ENCODE peak calls at places on chromosomes 11 and 22, in seven cellular contexts. U, H, F, M, Y, E and S are unnamed samples.

GRCh38 chr11:15660496-15660895 is 545.8 kb downstream of the INSC start:
- DNase-seq in F (no peak), Y (no peak), U (no peak), M (no peak), H (no peak), E (no peak), S (no peak)

GRCh38 chr11:59729884-59730283 is 16.2 kb upstream of the OR10V1 start:
- DNase-seq in U (no peak), E (no peak), M (no peak), H (no peak), Y (no peak), F (no peak), S (no peak)

GRCh38 chr11:57373146-57373545 is 7.8 kb downstream of the PRG3 start:
- DNase-seq in M (no peak), U (no peak), F (no peak), Y (no peak), H (no peak), E (no peak), S (no peak)

GRCh38 chr22:23569716-23570115 is 10.4 kb downstream of the IGLL1 start:
- DNase-seq in Y (no peak), E (peak), F (no peak), M (no peak), U (no peak), H (no peak), S (no peak)

GRCh38 chr11:11843233-11843632 is 1.5 kb downstream of the USP47 start:
- DNase-seq in E (no peak), Y (peak), M (no peak), H (peak), F (no peak), U (no peak), S (no peak)

GRCh38 chr22:45584121-45584570 is 81.5 kb downstream of the FBLN1 start:
- DNase-seq in Y (no peak), M (no peak), E (no peak), U (no peak), H (peak), F (no peak), S (no peak)

GRCh38 chr11:63277345-63277943 is 34.0 kb upstream of the SLC22A25 start:
- DNase-seq in E (no peak), Y (no peak), U (no peak), F (no peak), M (no peak), H (peak), S (no peak)

GRCh38 chr11:36022891-36023290 is 79.0 kb downstream of the LDLRAD3 start:
- DNase-seq in U (no peak), H (no peak), Y (no peak), E (no peak), F (no peak), M (no peak), S (no peak)

GRCh38 chr11:21798216-21798615 is 394.7 kb upstream of the ANO5 start:
- DNase-seq in U (no peak), E (no peak), F (no peak), M (no peak), Y (no peak), H (no peak), S (no peak)

GRCh38 chr22:49923445-49923844 is 5.0 kb downstream of the CRELD2 start:
- DNase-seq in H (no peak), U (no peak), M (no peak), E (no peak), F (no peak), Y (no peak), S (no peak)

GRCh38 chr11:16859651-16860050 is 121.2 kb downstream of the C11orf58 start:
- DNase-seq in Y (no peak), H (no peak), U (no peak), F (no peak), M (no peak), E (no peak), S (no peak)

GRCh38 chr11:59706518-59707285 is 6.9 kb downstream of the OR10V1 start:
- DNase-seq in E (no peak), H (no peak), U (no peak), F (no peak), Y (no peak), M (no peak), S (no peak)

GRCh38 chr11:113773092-113773415 is 438 bp downstream of the ZW10 start:
- DNase-seq in F (no peak), M (no peak), H (peak), U (no peak), E (no peak), Y (no peak), S (no peak)

GRCh38 chr22:37043214-37043827 is 8.2 kb upstream of the KCTD17 start:
- DNase-seq in M (no peak), H (no peak), F (no peak), E (no peak), Y (no peak), U (no peak), S (no peak)

GRCh38 chr11:124762077-124762623 is at the start of gene ESAM:
- DNase-seq in Y (no peak), H (peak), M (peak), U (no peak), E (peak), F (no peak), S (no peak)

GRCh38 chr22:36125994-36126531 is 34.5 kb downstream of the APOL3 start:
- DNase-seq in E (no peak), M (no peak), H (peak), Y (no peak), F (no peak), U (no peak), S (no peak)

GRCh38 chr11:113474362-113475159 is 637 bp downstream of the DRD2 start:
- DNase-seq in E (peak), M (peak), Y (no peak), U (peak), F (peak), H (peak), S (no peak)

GRCh38 chr22:33666661-33667619 is 253.3 kb downstream of the LARGE1 start:
- DNase-seq in U (no peak), E (no peak), Y (no peak), F (no peak), H (peak), M (no peak), S (no peak)

GRCh38 chr11:19713221-19714092 is 820 bp downstream of the NAV2 start:
- DNase-seq in H (peak), U (peak), M (no peak), F (no peak), Y (no peak), E (no peak), S (no peak)

GRCh38 chr11:1060885-1061616 is 13.6 kb upstream of the MUC2 start:
- DNase-seq in Y (no peak), U (no peak), F (no peak), E (peak), H (no peak), M (no peak), S (no peak)

GRCh38 chr22:46052801-46053562 is 76.0 kb upstream of the WNT7B start:
- DNase-seq in E (peak), U (no peak), H (peak), M (no peak), Y (peak), F (peak), S (no peak)

GRCh38 chr11:121494355-121495099 is 41.8 kb upstream of the SORL1-AS1 start:
- DNase-seq in E (no peak), H (peak), F (no peak), U (no peak), Y (no peak), M (no peak), S (no peak)

GRCh38 chr11:97610000-97610399 is 1220.2 kb downstream of the JRKL start:
- DNase-seq in Y (no peak), E (no peak), F (no peak), U (no peak), M (no peak), H (peak), S (no peak)

GRCh38 chr11:23957309-23957708 is 539.5 kb upstream of the LUZP2 start:
- DNase-seq in E (no peak), F (no peak), U (no peak), Y (no peak), H (no peak), M (no peak), S (no peak)

GRCh38 chr22:31143537-31143936 is 3.2 kb upstream of the PLA2G3 start:
- DNase-seq in E (peak), M (no peak), F (no peak), Y (no peak), H (no peak), U (no peak), S (no peak)

GRCh38 chr11:126405906-126406305 is 50.4 kb downstream of the ST3GAL4 start:
- DNase-seq in E (no peak), H (no peak), F (no peak), Y (no peak), M (no peak), U (no peak), S (no peak)

GRCh38 chr22:28279888-28280287 is 360.8 kb upstream of the PITPNB start:
- DNase-seq in E (no peak), H (no peak), M (no peak), U (no peak), Y (no peak), F (no peak), S (no peak)

GRCh38 chr11:26841818-26842457 is 120.1 kb upstream of the SLC5A12 start:
- DNase-seq in E (no peak), M (no peak), U (no peak), Y (no peak), H (no peak), F (no peak), S (no peak)

GRCh38 chr11:18384157-18384641 is 10.2 kb upstream of the LDHA start:
- DNase-seq in M (no peak), E (no peak), U (no peak), H (no peak), Y (peak), F (peak), S (no peak)

GRCh38 chr11:33682446-33682845 is 18.2 kb downstream of the C11orf91 start:
- DNase-seq in M (no peak), E (no peak), Y (no peak), H (peak), F (peak), U (no peak), S (no peak)

GRCh38 chr22:20205964-20206708 is 55.3 kb upstream of the CCDC188 start:
- DNase-seq in U (no peak), Y (no peak), E (peak), H (peak), F (peak), M (peak), S (no peak)

GRCh38 chr11:116925050-116925449 is 87.6 kb upstream of the APOA1 start:
- DNase-seq in H (no peak), U (no peak), E (no peak), Y (no peak), M (peak), F (no peak), S (no peak)

GRCh38 chr22:32693102-32693501 is 108.4 kb upstream of the TIMP3 start:
- DNase-seq in M (no peak), H (no peak), U (no peak), F (no peak), Y (no peak), E (no peak), S (no peak)